ENCODE peak calls at places on chromosomes 2 and 18, in four cellular contexts. R, G, E and I are unnamed samples. For H3K27me3, the result is how much of the 10 kb centered on the place peaks cover.

GRCh38 chr18:12274793-12275192 is 20.6 kb downstream of the CIDEA start:
- DNase-seq in R (no peak), G (no peak), E (no peak), I (no peak)

GRCh38 chr18:75407468-75408437 is 19.8 kb downstream of the SMIM21 start:
- DNase-seq in R (no peak), G (peak), E (no peak), I (peak)

GRCh38 chr18:79918089-79919011 is 33.1 kb downstream of the SLC66A2 start:
- DNase-seq in R (no peak), G (no peak), E (peak), I (no peak)

GRCh38 chr2:105746177-105747080 is 1.7 kb downstream of the NCK2 start:
- DNase-seq in R (peak), G (no peak), E (peak), I (peak)

GRCh38 chr18:76493213-76494107 is 1.6 kb downstream of the ZNF516 start:
- DNase-seq in R (no peak), G (peak), E (peak), I (peak)

GRCh38 chr2:28828382-28828781 is 17.7 kb downstream of the SPDYA start:
- DNase-seq in R (no peak), G (peak), E (no peak), I (no peak)

GRCh38 chr2:120346667-120347358 is 877 bp downstream of the INHBB start:
- DNase-seq in R (no peak), G (peak), E (no peak), I (peak)

GRCh38 chr2:101106453-101107181 is 44.6 kb downstream of the TBC1D8 start:
- DNase-seq in R (no peak), G (peak), E (no peak), I (no peak)

GRCh38 chr2:38461470-38461869 is 84.4 kb upstream of the ATL2 start:
- DNase-seq in R (no peak), G (no peak), E (no peak), I (no peak)

GRCh38 chr18:74252032-74252380 is 39.8 kb downstream of the CYB5A start:
- DNase-seq in R (no peak), G (peak), E (no peak), I (no peak)

GRCh38 chr2:33111002-33111446 is 164.3 kb downstream of the LTBP1 start:
- DNase-seq in R (no peak), G (peak), E (no peak), I (no peak)
- TF ChIP-seq CTCF in R (no peak), G (no peak), E (no peak), I (no peak)

DNA sequence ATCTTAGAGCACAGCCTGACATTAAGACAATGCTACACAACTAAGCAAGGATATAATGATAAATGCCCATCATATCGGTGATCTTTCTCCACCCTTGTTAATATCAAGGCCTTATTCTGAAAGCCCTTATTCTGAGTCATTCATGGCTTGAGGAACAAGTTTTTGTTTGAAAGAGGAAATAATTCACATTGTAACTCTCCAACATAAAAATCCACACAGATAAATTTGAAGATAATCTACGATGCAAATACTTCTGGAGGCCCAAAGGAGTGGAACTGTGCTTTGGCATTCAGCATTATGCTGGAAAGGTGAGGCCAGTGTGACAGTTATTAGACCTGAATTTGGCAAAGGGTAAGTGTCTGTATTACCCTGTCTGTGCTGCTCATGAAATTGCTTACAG is 227.4 kb downstream of the MYO3B start:
- DNase-seq in R (no peak), G (no peak), E (no peak), I (no peak)
- H3K27me3 ChIP-seq in R (half or more), G (under half), E (under half), I (under half)

DNA sequence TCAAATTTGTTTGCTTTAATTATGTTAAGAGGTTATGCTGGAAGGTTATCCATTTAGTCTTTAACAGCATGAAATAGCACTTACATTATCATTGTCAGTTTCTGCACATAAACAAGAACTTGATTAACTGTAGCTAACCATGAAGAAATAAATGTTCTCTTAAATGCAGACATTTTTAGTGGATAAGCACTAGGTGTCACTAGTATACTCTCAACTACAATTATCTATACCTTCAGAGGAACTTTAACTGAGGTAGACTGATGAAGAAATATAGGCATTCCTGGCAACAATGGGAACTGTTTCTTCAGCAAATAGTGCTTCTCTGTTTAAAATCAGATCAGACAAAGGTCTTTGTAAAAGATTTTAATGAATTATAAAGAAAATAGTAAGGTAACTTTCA is 178.8 kb upstream of the CHST9 start:
- DNase-seq in R (no peak), G (no peak), E (no peak), I (no peak)
- TF ChIP-seq CTCF in R (peak), G (no peak), E (no peak), I (peak)

GRCh38 chr2:239814917-239815637 is 210.1 kb downstream of the NDUFA10 start:
- DNase-seq in R (peak), G (no peak), E (peak), I (no peak)
- H3K27me3 ChIP-seq in R (half or more), G (under half), E (under half), I (under half)

GRCh38 chr2:189982777-189983394 is 79.6 kb downstream of the MSTN start:
- DNase-seq in R (no peak), G (no peak), E (no peak), I (peak)
- TF ChIP-seq CTCF in R (peak), G (peak), E (no peak), I (peak)

GRCh38 chr2:111030271-111030891 is 90.3 kb upstream of the BCL2L11 start:
- DNase-seq in R (no peak), G (no peak), E (no peak), I (no peak)

GRCh38 chr2:111028720-111029119 is 92.0 kb upstream of the BCL2L11 start:
- DNase-seq in R (no peak), G (no peak), E (no peak), I (no peak)

GRCh38 chr2:111031546-111032484 is 88.9 kb upstream of the BCL2L11 start:
- DNase-seq in R (peak), G (no peak), E (no peak), I (no peak)

GRCh38 chr2:111032721-111033532 is 87.8 kb upstream of the BCL2L11 start:
- DNase-seq in R (no peak), G (peak), E (no peak), I (no peak)

GRCh38 chr2:111029135-111029927 is 91.4 kb upstream of the BCL2L11 start:
- DNase-seq in R (no peak), G (no peak), E (no peak), I (no peak)
- H3K27me3 ChIP-seq in R (under half), G (under half), E (under half), I (under half)

GRCh38 chr2:238771193-238771592 is 76.7 kb upstream of the TWIST2 start:
- DNase-seq in R (no peak), G (peak), E (no peak), I (peak)
- TF ChIP-seq CTCF in R (no peak), G (peak), E (no peak), I (peak)

GRCh38 chr2:44940612-44941464 is 664 bp upstream of the SIX3 start:
- DNase-seq in R (no peak), G (no peak), E (no peak), I (peak)
- H3K27me3 ChIP-seq in R (half or more), G (half or more), E (under half), I (half or more)

GRCh38 chr2:75465317-75465998 is 95.3 kb downstream of the EVA1A start:
- DNase-seq in R (no peak), G (peak), E (no peak), I (peak)

GRCh38 chr2:75466708-75467311 is 93.9 kb downstream of the EVA1A start:
- DNase-seq in R (no peak), G (peak), E (no peak), I (peak)

GRCh38 chr2:75462714-75463113 is 98.0 kb downstream of the EVA1A start:
- DNase-seq in R (no peak), G (no peak), E (no peak), I (peak)

GRCh38 chr2:75460630-75461029 is 100.1 kb downstream of the EVA1A start:
- DNase-seq in R (no peak), G (no peak), E (no peak), I (no peak)

GRCh38 chr2:75464348-75464946 is 96.3 kb downstream of the EVA1A start:
- DNase-seq in R (no peak), G (peak), E (no peak), I (no peak)
- TF ChIP-seq CTCF in R (peak), G (peak), E (no peak), I (peak)

DNA sequence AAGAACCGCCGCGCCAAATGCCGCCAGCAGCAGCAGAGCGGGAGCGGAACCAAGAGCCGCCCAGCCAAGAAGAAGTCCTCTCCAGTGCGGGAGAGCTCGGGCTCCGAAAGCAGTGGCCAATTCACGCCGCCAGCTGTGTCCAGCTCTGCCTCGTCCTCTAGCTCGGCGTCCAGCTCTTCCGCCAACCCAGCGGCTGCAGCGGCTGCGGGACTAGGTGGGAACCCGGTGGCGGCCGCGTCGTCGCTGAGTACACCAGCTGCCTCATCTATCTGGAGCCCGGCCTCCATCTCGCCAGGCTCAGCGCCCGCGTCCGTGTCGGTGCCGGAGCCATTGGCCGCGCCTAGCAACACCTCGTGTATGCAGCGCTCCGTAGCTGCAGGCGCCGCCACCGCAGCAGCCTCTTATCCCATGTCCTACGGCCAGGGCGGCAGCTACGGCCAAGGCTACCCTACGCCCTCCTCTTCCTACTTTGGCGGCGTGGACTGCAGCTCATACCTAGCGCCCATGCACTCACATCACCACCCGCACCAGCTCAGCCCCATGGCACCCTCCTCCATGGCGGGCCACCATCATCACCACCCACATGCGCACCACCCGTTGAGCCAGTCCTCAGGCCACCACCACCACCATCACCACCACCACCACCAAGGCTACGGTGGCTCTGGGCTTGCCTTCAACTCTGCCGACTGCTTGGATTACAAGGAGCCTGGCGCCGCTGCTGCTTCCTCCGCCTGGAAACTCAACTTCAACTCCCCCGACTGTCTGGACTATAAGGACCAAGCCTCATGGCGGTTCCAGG is 5.1 kb downstream of the OTX1 start:
- DNase-seq in R (no peak), G (no peak), E (no peak), I (peak)
- H3K27me3 ChIP-seq in R (half or more), G (half or more), E (under half), I (half or more)